ENCODE peak calls at places on chromosome 16, in five cellular contexts. A is Peyer's patch; T is ovary; B is cardiac muscle cell; S is effector memory CD4-positive, alpha-beta T cell. M is an unnamed sample.

GRCh38 chr16:89946515-89946914 is 2.0 kb upstream of the DEF8 start:
- DNase-seq in T (no peak), S (no peak), B (no peak), A (no peak), M (no peak)

GRCh38 chr16:76729525-76729924 is 452.3 kb downstream of the CNTNAP4 start:
- DNase-seq in B (no peak), S (no peak), A (no peak), T (no peak), M (no peak)

GRCh38 chr16:89358030-89359005 is 132.0 kb downstream of the ANKRD11 start:
- DNase-seq in B (no peak), T (peak; percentile 34), A (peak; percentile 68), S (peak; percentile 30), M (peak; percentile 59)

GRCh38 chr16:3281222-3281621 is 2.1 kb upstream of the ZNF263 start:
- DNase-seq in B (no peak), A (no peak), S (no peak), T (no peak), M (no peak)

GRCh38 chr16:4082474-4083044 is 33.7 kb downstream of the ADCY9 start:
- DNase-seq in A (no peak), B (no peak), S (no peak), T (no peak), M (no peak)

GRCh38 chr16:66254106-66254505 is 112.4 kb upstream of the CDH5 start:
- DNase-seq in S (no peak), A (no peak), B (no peak), T (no peak), M (peak; percentile 5)

GRCh38 chr16:85767569-85767968 is 16.7 kb upstream of the C16orf74 start:
- DNase-seq in A (no peak), B (no peak), S (no peak), T (no peak), M (no peak)

GRCh38 chr16:9311303-9311954 is 220.0 kb downstream of the HAPSTR1 start:
- DNase-seq in T (no peak), S (no peak), B (peak; percentile 41), A (peak; percentile 52), M (no peak)

GRCh38 chr16:80564394-80564793 is 23.6 kb downstream of the DYNLRB2 start:
- DNase-seq in A (no peak), T (no peak), B (no peak), S (no peak), M (no peak)

GRCh38 chr16:4597174-4597573 is 17.5 kb downstream of the UBALD1 start:
- DNase-seq in T (no peak), A (no peak), S (no peak), B (no peak), M (no peak)

GRCh38 chr16:30976486-30976885 is 8.5 kb upstream of the HSD3B7 start:
- DNase-seq in A (no peak), S (no peak), T (no peak), B (no peak), M (no peak)

GRCh38 chr16:68378436-68379415 is 67.9 kb downstream of the PRMT7 start:
- DNase-seq in A (no peak), S (no peak), B (no peak), T (no peak), M (peak; percentile 32)

GRCh38 chr16:57270221-57271062 is 14.0 kb downstream of the PLLP start:
- DNase-seq in A (no peak), T (no peak), S (no peak), B (no peak), M (peak; percentile 42)

GRCh38 chr16:82329504-82330192 is 159.6 kb upstream of the MPHOSPH6 start:
- DNase-seq in B (no peak), S (no peak), A (no peak), T (no peak), M (no peak)

GRCh38 chr16:4136229-4136813 is 20.1 kb upstream of the ADCY9 start:
- DNase-seq in A (peak; percentile 83), S (no peak), B (no peak), T (no peak), M (no peak)

GRCh38 chr16:2339521-2340484 is 725 bp downstream of the ABCA3 start:
- DNase-seq in S (no peak), B (peak; percentile 75), T (peak; percentile 70), A (peak; percentile 73), M (peak; percentile 69)

GRCh38 chr16:88977028-88977844 is at the start of gene CBFA2T3:
- DNase-seq in T (peak; percentile 69), S (no peak), A (peak; percentile 60), B (no peak), M (peak; percentile 89)

GRCh38 chr16:19252904-19253303 is 32.6 kb upstream of the CLEC19A start:
- DNase-seq in A (no peak), B (no peak), S (no peak), T (no peak), M (no peak)

GRCh38 chr16:69564845-69565610 is 738 bp upstream of the NFAT5 start:
- DNase-seq in T (no peak), B (no peak), S (no peak), A (no peak), M (no peak)

GRCh38 chr16:57504491-57504890 is 18.2 kb upstream of the DOK4 start:
- DNase-seq in S (no peak), B (no peak), A (no peak), T (no peak), M (no peak)

GRCh38 chr16:11413907-11414595 is 68.8 kb downstream of the RMI2 start:
- DNase-seq in S (no peak), B (no peak), A (no peak), T (no peak), M (no peak)

GRCh38 chr16:56848955-56849689 is 15.9 kb upstream of the SLC12A3 start:
- DNase-seq in T (peak; percentile 45), A (peak; percentile 20), S (no peak), B (no peak), M (peak; percentile 50)

GRCh38 chr16:25012525-25012991 is 2.6 kb downstream of the ARHGAP17 start:
- DNase-seq in B (no peak), S (no peak), T (no peak), A (no peak), M (no peak)

GRCh38 chr16:54356391-54356790 is 69.8 kb upstream of the IRX3 start:
- DNase-seq in S (no peak), A (no peak), T (no peak), B (no peak), M (peak; percentile 8)

GRCh38 chr16:8474576-8474975 is 115.7 kb downstream of the TMEM114 start:
- DNase-seq in S (no peak), A (peak; percentile 51), T (no peak), B (no peak), M (no peak)

GRCh38 chr16:23330161-23330560 is 28.1 kb downstream of the SCNN1B start:
- DNase-seq in B (no peak), S (no peak), T (no peak), A (no peak), M (no peak)

GRCh38 chr16:78890496-78890895 is 710.0 kb downstream of the MAF start:
- DNase-seq in A (no peak), B (no peak), S (no peak), T (no peak), M (no peak)

GRCh38 chr16:87824991-87825841 is 44.1 kb downstream of the SLC7A5 start:
- DNase-seq in A (no peak), S (no peak), B (no peak), T (no peak), M (no peak)
- H3K4me1 ChIP-seq in A (no peaks in the 10 kb centered on the region), S (peaks cover 6% of the 10 kb centered on the region), B (peaks cover 20% of the 10 kb centered on the region), T (no peaks in the 10 kb centered on the region), M (no peaks in the 10 kb centered on the region)

GRCh38 chr16:84111481-84111880 is 5.3 kb downstream of the MBTPS1 start:
- DNase-seq in S (no peak), B (no peak), A (no peak), T (no peak), M (no peak)
- H3K4me1 ChIP-seq in S (peaks cover 4% of the 10 kb centered on the region), B (peaks cover 10% of the 10 kb centered on the region), A (peaks cover 8% of the 10 kb centered on the region), T (peaks cover 5% of the 10 kb centered on the region), M (peaks cover 5% of the 10 kb centered on the region)

GRCh38 chr16:73060948-73061495 is 13.1 kb upstream of the ZFHX3 start:
- DNase-seq in B (no peak), T (no peak), A (no peak), S (no peak), M (no peak)
- H3K4me1 ChIP-seq in B (peaks cover 24% of the 10 kb centered on the region), T (no peaks in the 10 kb centered on the region), A (no peaks in the 10 kb centered on the region), S (no peaks in the 10 kb centered on the region), M (no peaks in the 10 kb centered on the region)

DNA sequence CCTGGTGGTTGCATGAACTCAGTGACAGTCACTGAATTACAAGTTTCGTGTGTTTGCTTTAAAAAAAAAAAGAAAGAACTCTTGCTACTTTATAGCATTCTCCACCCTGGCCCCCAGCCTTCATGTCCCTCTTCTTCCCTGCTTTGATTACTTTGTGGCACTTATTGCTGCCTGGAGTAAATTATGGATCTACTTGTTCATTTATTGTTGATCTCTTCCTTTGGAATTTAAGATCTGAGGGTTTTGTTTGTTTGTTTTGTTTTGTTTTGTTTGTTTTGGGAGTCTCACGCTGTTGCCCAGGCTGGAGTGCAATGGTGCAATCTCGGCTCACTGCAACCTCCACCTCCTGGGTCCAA is 126.5 kb downstream of the ABCC6 start:
- DNase-seq in T (no peak), A (no peak), B (no peak), S (no peak), M (no peak)
- H3K4me1 ChIP-seq in T (peaks cover 13% of the 10 kb centered on the region), A (no peaks in the 10 kb centered on the region), B (no peaks in the 10 kb centered on the region), S (no peaks in the 10 kb centered on the region), M (peaks cover 5% of the 10 kb centered on the region)